ENCODE peak calls at places on chromosomes 2 and 18, in four cellular contexts. K is HepG2, M is GM12878, N is K562. S is an unnamed sample.
A peak's percentile ranks its signal among the peaks of the same experiment; 100 is the strongest.

GRCh38 chr2:98569197-98569793 is 39.0 kb downstream of the COA5 start:
- DNase-seq in M (no peak), N (peak; percentile 85), K (peak; percentile 41), S (peak; percentile 88)

GRCh38 chr2:217966399-217967068 is 36.3 kb downstream of the TNS1 start:
- DNase-seq in N (no peak), K (no peak), M (no peak), S (no peak)

GRCh38 chr2:98087447-98088065 is 589 bp downstream of the VWA3B start:
- DNase-seq in K (no peak), N (no peak), M (no peak), S (no peak)

GRCh38 chr2:10382313-10383061 is 65.6 kb downstream of the ODC1 start:
- DNase-seq in N (no peak), M (peak; percentile 60), K (no peak), S (no peak)

GRCh38 chr2:203195331-203195730 is 43.5 kb upstream of the CYP20A1 start:
- DNase-seq in N (no peak), M (no peak), K (no peak), S (no peak)

GRCh38 chr2:200593905-200594304 is 8.1 kb downstream of the AOX1 start:
- DNase-seq in M (no peak), N (no peak), K (no peak), S (no peak)

GRCh38 chr2:86017901-86018896 is 87.5 kb downstream of the POLR1A start:
- DNase-seq in M (no peak), N (no peak), K (no peak), S (no peak)

GRCh38 chr18:29753379-29753778 is 1289.2 kb downstream of the DSC3 start:
- DNase-seq in M (no peak), N (no peak), K (no peak), S (no peak)

GRCh38 chr2:100285691-100286090 is 36.6 kb downstream of the LONRF2 start:
- DNase-seq in N (no peak), M (no peak), K (no peak), S (no peak)

GRCh38 chr2:86794866-86795265 is 4.2 kb upstream of the CD8A start:
- DNase-seq in M (no peak), N (no peak), K (no peak), S (no peak)

GRCh38 chr2:3728104-3729054 is 25.0 kb downstream of the DCDC2C start:
- DNase-seq in M (no peak), N (peak; percentile 42), K (peak; percentile 44), S (no peak)

GRCh38 chr2:144014108-144014507 is 505.8 kb downstream of the ZEB2 start:
- DNase-seq in N (no peak), M (no peak), K (no peak), S (no peak)

GRCh38 chr2:33215299-33215698 is 261.1 kb upstream of the RASGRP3 start:
- DNase-seq in N (no peak), M (no peak), K (no peak), S (peak; percentile 17)

GRCh38 chr2:81903534-81903933 is 1599.0 kb upstream of the LRRTM1 start:
- DNase-seq in N (no peak), K (no peak), M (no peak), S (no peak)

GRCh38 chr2:222621893-222622292 is 34.0 kb downstream of the FARSB start:
- DNase-seq in M (no peak), K (no peak), N (no peak), S (no peak)

GRCh38 chr2:20135631-20136050 is 84.2 kb upstream of the LAPTM4A start:
- DNase-seq in N (peak; percentile 71), K (peak; percentile 74), M (no peak), S (peak; percentile 82)

GRCh38 chr2:4516362-4516761 is 813.0 kb downstream of the DCDC2C start:
- DNase-seq in K (no peak), M (no peak), N (no peak), S (no peak)

GRCh38 chr2:43943323-43943722 is 52.5 kb downstream of the LRPPRC start:
- DNase-seq in K (no peak), M (no peak), N (no peak), S (no peak)

GRCh38 chr2:188305271-188305670 is 13.6 kb downstream of the GULP1 start:
- DNase-seq in M (no peak), K (no peak), N (no peak), S (no peak)

GRCh38 chr2:230891108-230891507 is 26.4 kb downstream of the ITM2C start:
- DNase-seq in M (no peak), N (no peak), K (no peak), S (no peak)

GRCh38 chr2:241898681-241899270 is 29.2 kb downstream of the RTP5 start:
- DNase-seq in M (no peak), N (no peak), K (no peak), S (no peak)

GRCh38 chr2:86068098-86069047 is 37.3 kb downstream of the POLR1A start:
- DNase-seq in M (no peak), N (no peak), K (no peak), S (no peak)

GRCh38 chr2:74450570-74451190 is 4.2 kb upstream of the INO80B start:
- DNase-seq in N (no peak), K (no peak), M (no peak), S (no peak)

GRCh38 chr2:59684101-59684770 is 869.2 kb downstream of the BCL11A start:
- DNase-seq in N (no peak), M (no peak), K (no peak), S (no peak)

GRCh38 chr2:127174977-127175376 is 45.1 kb downstream of the CYP27C1 start:
- DNase-seq in K (no peak), N (no peak), M (no peak), S (no peak)

GRCh38 chr2:8495189-8495855 is 186.5 kb upstream of the ID2 start:
- DNase-seq in M (no peak), K (no peak), N (no peak), S (no peak)

GRCh38 chr2:239669899-239670460 is 269.2 kb upstream of the HDAC4 start:
- DNase-seq in M (no peak), K (no peak), N (no peak), S (no peak)

GRCh38 chr2:162587653-162588052 is 243.7 kb downstream of the GCA start:
- DNase-seq in M (no peak), K (no peak), N (no peak), S (no peak)

DNA sequence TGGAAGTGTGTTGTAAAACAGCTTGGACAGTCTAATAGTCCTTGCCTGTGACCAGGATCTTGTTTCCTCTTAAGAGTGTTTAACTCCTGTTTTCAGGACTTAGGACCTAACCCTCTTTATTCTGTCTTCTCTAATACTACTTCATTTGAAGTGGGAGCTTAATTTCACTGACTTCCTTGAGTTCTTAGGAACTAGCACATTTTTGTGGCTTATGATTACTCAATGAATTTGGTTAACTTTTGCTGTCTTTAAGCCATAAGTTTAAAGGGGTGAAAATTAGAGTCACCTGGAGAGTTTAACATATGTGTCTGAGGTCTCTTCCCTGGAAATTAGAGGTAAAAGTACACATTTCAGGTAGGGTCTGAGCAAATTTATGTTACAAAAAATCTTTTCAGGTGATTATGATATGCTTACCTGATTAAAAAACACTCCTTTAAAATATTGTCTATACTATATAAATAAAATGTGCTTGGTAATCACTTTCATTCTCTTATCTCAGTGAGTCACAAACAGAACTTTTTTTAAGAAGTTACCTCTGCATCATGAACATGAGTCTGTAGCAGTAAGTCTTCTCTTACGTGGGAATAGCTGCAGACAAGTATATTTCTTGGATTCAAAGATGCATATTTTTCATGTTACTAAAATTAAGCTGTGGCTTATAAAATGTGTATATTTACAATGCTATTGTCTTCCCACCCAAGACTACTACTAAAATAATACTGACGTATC is 52.7 kb downstream of the ATP9B start:
- DNase-seq in N (no peak), M (no peak), K (no peak), S (no peak)
- TF ChIP-seq CREM in N (no peak), M (no peak), K (no peak), S (no peak)

GRCh38 chr2:45684756-45685155 is 33.3 kb downstream of the PRKCE start:
- DNase-seq in N (no peak), M (no peak), K (no peak), S (no peak)
- TF ChIP-seq CREM in N (no peak), M (no peak), K (no peak), S (no peak)

GRCh38 chr2:128552141-128552805 is 233.6 kb upstream of the HS6ST1 start:
- DNase-seq in K (no peak), N (no peak), M (no peak), S (no peak)
- TF ChIP-seq CREM in K (no peak), N (no peak), M (no peak), S (no peak)

GRCh38 chr18:31707815-31708214 is 23.4 kb upstream of the B4GALT6 start:
- DNase-seq in M (no peak), K (no peak), N (no peak), S (no peak)

GRCh38 chr18:31700990-31701389 is 16.6 kb upstream of the B4GALT6 start:
- DNase-seq in K (no peak), N (no peak), M (no peak), S (no peak)

GRCh38 chr18:31697351-31698298 is 13.2 kb upstream of the B4GALT6 start:
- DNase-seq in M (no peak), N (no peak), K (no peak), S (no peak)

GRCh38 chr18:31701752-31702151 is 17.4 kb upstream of the B4GALT6 start:
- DNase-seq in N (no peak), K (no peak), M (no peak), S (no peak)

GRCh38 chr18:31702449-31702848 is 18.1 kb upstream of the B4GALT6 start:
- DNase-seq in N (no peak), M (no peak), K (no peak), S (no peak)
- TF ChIP-seq CREM in N (no peak), M (no peak), K (no peak), S (no peak)

GRCh38 chr18:31828613-31829012 is 67.9 kb upstream of the SLC25A52 start:
- DNase-seq in N (no peak), K (no peak), M (no peak), S (no peak)
- TF ChIP-seq CREM in N (no peak), K (no peak), M (no peak), S (no peak)

DNA sequence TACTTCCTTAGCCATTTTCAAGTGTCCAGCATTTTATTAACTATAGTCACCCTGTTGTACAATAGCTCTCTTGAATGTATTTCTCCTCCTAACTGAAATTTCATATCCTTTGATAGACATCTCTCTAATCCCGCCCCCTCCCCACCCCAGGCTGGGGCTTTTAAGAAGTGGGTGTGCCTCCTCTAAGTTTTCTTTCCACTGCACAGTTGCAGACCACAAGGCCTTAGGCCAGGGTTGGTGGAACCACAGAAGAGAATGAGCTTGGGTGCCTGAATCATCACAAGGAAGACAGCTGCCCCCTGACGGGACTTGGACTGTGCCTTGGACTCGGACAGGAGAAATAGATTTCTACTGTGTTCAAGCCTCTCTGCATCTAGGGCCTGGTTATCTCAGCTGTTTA is 193.4 kb downstream of the HAUS1 start:
- DNase-seq in K (no peak), N (no peak), M (no peak), S (no peak)
- TF ChIP-seq CREM in K (no peak), N (no peak), M (no peak), S (no peak)

GRCh38 chr2:11746807-11747459 is 501 bp downstream of the LPIN1 start:
- DNase-seq in M (no peak), K (peak; percentile 57), N (no peak), S (peak; percentile 41)
- TF ChIP-seq CREM in M (no peak), K (no peak), N (no peak), S (no peak)